ENCODE peak calls at places on chromosomes 6 and 20, in seven cellular contexts. L, H, W, Z, M, O and T are unnamed samples.

GRCh38 chr6:33935439-33936080 is 131.8 kb upstream of the MLN start:
- DNase-seq in O (no peak), Z (peak; percentile 65), W (no peak), M (no peak), L (no peak), H (peak; percentile 49), T (no peak)

GRCh38 chr6:31572041-31572911 is at the start of gene LTA:
- DNase-seq in H (no peak), W (no peak), M (peak; percentile 70), L (no peak), O (peak; percentile 79), Z (no peak), T (no peak)

GRCh38 chr6:20946037-20946436 is 411.8 kb downstream of the CDKAL1 start:
- DNase-seq in Z (no peak), M (no peak), O (no peak), W (peak; percentile 43), L (peak; percentile 69), H (no peak), T (peak; percentile 41)

GRCh38 chr6:51411726-51412125 is 593.1 kb downstream of the TFAP2B start:
- DNase-seq in O (no peak), W (no peak), L (no peak), H (no peak), M (no peak), Z (no peak), T (no peak)

GRCh38 chr20:8807480-8808179 is 261.3 kb upstream of the PLCB4 start:
- DNase-seq in M (no peak), W (no peak), O (no peak), H (no peak), L (no peak), Z (no peak), T (no peak)

GRCh38 chr6:100228437-100229424 is 234.7 kb upstream of the MCHR2 start:
- DNase-seq in Z (peak; percentile 95), L (peak; percentile 45), H (peak; percentile 67), W (peak; percentile 36), O (peak; percentile 14), M (peak; percentile 76), T (peak; percentile 28)

GRCh38 chr20:15909995-15910394 is 663.3 kb downstream of the KIF16B start:
- DNase-seq in O (no peak), H (no peak), W (no peak), L (no peak), Z (no peak), M (no peak), T (no peak)

GRCh38 chr6:142523485-142523884 is 221.7 kb downstream of the ADGRG6 start:
- DNase-seq in W (peak; percentile 48), O (no peak), M (no peak), H (no peak), L (peak; percentile 29), Z (no peak), T (no peak)

GRCh38 chr20:63977392-63978276 is 1.8 kb downstream of the SAMD10 start:
- DNase-seq in W (peak; percentile 55), M (no peak), L (peak; percentile 68), H (no peak), Z (peak; percentile 55), O (no peak), T (no peak)

GRCh38 chr6:105077592-105078463 is 102.0 kb downstream of the POPDC3 start:
- DNase-seq in O (no peak), M (peak; percentile 35), L (peak; percentile 18), W (peak; percentile 68), Z (no peak), H (peak; percentile 31), T (peak; percentile 11)

GRCh38 chr20:53609501-53610445 is 16.1 kb upstream of the ZNF217 start:
- DNase-seq in Z (peak; percentile 83), H (no peak), M (peak; percentile 82), W (peak; percentile 77), O (peak; percentile 87), L (peak; percentile 49), T (peak; percentile 79)

GRCh38 chr20:46011631-46012482 is 3.1 kb downstream of the MMP9 start:
- DNase-seq in H (peak; percentile 59), L (no peak), O (no peak), W (peak; percentile 22), M (peak; percentile 65), Z (peak; percentile 95), T (no peak)

GRCh38 chr6:144664281-144664680 is 379.1 kb downstream of the UTRN start:
- DNase-seq in H (no peak), L (no peak), O (no peak), W (no peak), M (no peak), Z (no peak), T (no peak)

GRCh38 chr20:37651932-37652331 is 41.9 kb upstream of the CTNNBL1 start:
- DNase-seq in M (peak; percentile 44), O (no peak), L (no peak), Z (peak; percentile 84), W (peak; percentile 23), H (peak; percentile 68), T (peak; percentile 21)

GRCh38 chr20:18971574-18971973 is 158.0 kb downstream of the SCP2D1 start:
- DNase-seq in O (no peak), L (no peak), W (no peak), Z (no peak), H (no peak), M (no peak), T (no peak)

GRCh38 chr6:17883665-17884500 is 103.6 kb downstream of the KIF13A start:
- DNase-seq in W (no peak), M (no peak), H (no peak), O (no peak), L (no peak), Z (no peak), T (no peak)

GRCh38 chr6:22766979-22767378 is 197.6 kb downstream of the HDGFL1 start:
- DNase-seq in H (no peak), Z (no peak), O (no peak), L (peak; percentile 23), W (no peak), M (no peak), T (no peak)

GRCh38 chr20:37897008-37897548 is 5.8 kb upstream of the VSTM2L start:
- DNase-seq in Z (peak; percentile 85), O (no peak), W (no peak), L (no peak), M (peak; percentile 14), H (peak; percentile 76), T (no peak)

GRCh38 chr20:17587831-17588230 is 18.0 kb downstream of the DSTN start:
- DNase-seq in L (no peak), M (no peak), O (no peak), Z (no peak), W (no peak), H (no peak), T (no peak)

GRCh38 chr20:9092101-9092500 is 23.2 kb downstream of the PLCB4 start:
- DNase-seq in O (no peak), H (no peak), M (no peak), Z (no peak), L (no peak), W (no peak), T (no peak)

GRCh38 chr6:123925360-123925759 is 121.7 kb downstream of the NKAIN2 start:
- DNase-seq in M (no peak), L (peak; percentile 24), W (no peak), Z (no peak), O (no peak), H (no peak), T (no peak)

GRCh38 chr6:139490482-139490881 is 116.0 kb upstream of the CITED2 start:
- DNase-seq in W (peak; percentile 46), H (no peak), M (peak; percentile 39), L (no peak), O (peak; percentile 39), Z (no peak), T (peak; percentile 4)

GRCh38 chr6:90284236-90284744 is 12.4 kb downstream of the BACH2 start:
- DNase-seq in Z (peak; percentile 73), L (peak; percentile 96), M (no peak), H (no peak), O (peak; percentile 28), W (peak; percentile 81), T (no peak)

GRCh38 chr6:156953125-156953477 is 175.9 kb downstream of the ARID1B start:
- DNase-seq in M (no peak), Z (no peak), O (no peak), L (no peak), W (no peak), H (peak; percentile 42), T (no peak)

GRCh38 chr6:5466459-5466858 is 205.1 kb downstream of the FARS2 start:
- DNase-seq in M (no peak), H (no peak), O (no peak), W (peak; percentile 73), Z (no peak), L (peak; percentile 59), T (no peak)

GRCh38 chr20:10448270-10449156 is 13.4 kb downstream of the SLX4IP start:
- DNase-seq in O (no peak), M (no peak), H (no peak), Z (peak; percentile 60), L (peak; percentile 32), W (no peak), T (no peak)

GRCh38 chr6:53066059-53066406 is 829 bp downstream of the FBXO9 start:
- DNase-seq in M (peak; percentile 15), O (peak; percentile 10), L (no peak), W (no peak), Z (peak; percentile 71), H (no peak), T (no peak)

GRCh38 chr6:127547215-127547614 is 28.1 kb upstream of the MTCL3 start:
- DNase-seq in W (no peak), H (no peak), M (peak; percentile 3), L (no peak), Z (peak; percentile 59), O (no peak), T (no peak)

GRCh38 chr6:6840831-6841263 is 252.3 kb downstream of the LY86 start:
- DNase-seq in M (no peak), L (no peak), W (no peak), Z (no peak), O (no peak), H (no peak), T (no peak)

GRCh38 chr20:21017381-21018085 is 88.6 kb downstream of the LINC00237 start:
- DNase-seq in Z (no peak), W (no peak), O (no peak), M (no peak), L (no peak), H (no peak), T (peak; percentile 68)

GRCh38 chr6:149990672-149991402 is 27.1 kb downstream of the ULBP1 start:
- DNase-seq in H (peak; percentile 39), Z (peak; percentile 82), L (no peak), M (peak; percentile 29), O (peak; percentile 33), W (no peak), T (no peak)
- H3K4me3 ChIP-seq in H (peak overlapping the region; percentile 19), Z (peak overlapping the region; percentile 74), L (peak overlapping the region; percentile 21), M (peak overlapping the region; percentile 22), O (peak overlapping the region; percentile 40), W (peak overlapping the region; percentile 33), T (peak overlapping the region; percentile 66)

GRCh38 chr20:44495802-44496481 is 20.3 kb downstream of the TTPAL start:
- DNase-seq in O (no peak), M (no peak), L (peak; percentile 98), Z (no peak), H (no peak), W (peak; percentile 97), T (no peak)
- H3K4me3 ChIP-seq in O (no peak overlapping the region), M (no peak overlapping the region), L (no peak overlapping the region), Z (no peak overlapping the region), H (no peak overlapping the region), W (no peak overlapping the region), T (no peak overlapping the region)

GRCh38 chr6:111794300-111794699 is 79.0 kb downstream of the FYN start:
- DNase-seq in Z (no peak), O (no peak), L (no peak), W (no peak), H (no peak), M (no peak), T (no peak)
- H3K4me3 ChIP-seq in Z (no peak overlapping the region), O (peak overlapping the region; percentile 42), L (no peak overlapping the region), W (no peak overlapping the region), H (no peak overlapping the region), M (no peak overlapping the region), T (no peak overlapping the region)

GRCh38 chr20:32010096-32010495 is at the start of gene CCM2L:
- DNase-seq in W (no peak), O (no peak), H (no peak), Z (no peak), L (no peak), M (no peak), T (no peak)
- H3K4me3 ChIP-seq in W (no peak within 1 kb of the TSS), O (no peak within 1 kb of the TSS), H (no peak within 1 kb of the TSS), Z (no peak within 1 kb of the TSS), L (no peak within 1 kb of the TSS), M (no peak within 1 kb of the TSS), T (no peak within 1 kb of the TSS)